ENCODE peak calls at places on chromosome 21, in seven cellular contexts. N is heart left ventricle, P is transverse colon, W is A549, R is uterus, L is body of pancreas, O is prostate gland. U is an unnamed sample. For H3K9me3 and H3K4me1, the result is how much of the 10 kb centered on the place peaks cover.

GRCh38 chr21:40176732-40177131 is 309.5 kb downstream of the PCP4 start:
- DNase-seq in O (no peak), L (no peak), P (no peak), N (no peak), R (no peak), W (no peak), U (no peak)

GRCh38 chr21:44333701-44334636 is 5.2 kb downstream of the CFAP410 start:
- DNase-seq in P (no peak), N (no peak), W (no peak), R (no peak), L (no peak), O (no peak), U (no peak)

GRCh38 chr21:17925900-17926299 is 106.7 kb upstream of the C21orf91 start:
- DNase-seq in R (no peak), W (no peak), P (no peak), N (no peak), O (no peak), L (no peak), U (no peak)

GRCh38 chr21:44087426-44088400 is 19.5 kb upstream of the PWP2 start:
- DNase-seq in L (no peak), P (no peak), N (no peak), O (no peak), R (no peak), W (no peak), U (no peak)

GRCh38 chr21:14080040-14080763 is 130.6 kb downstream of the LIPI start:
- DNase-seq in W (no peak), L (no peak), N (no peak), P (no peak), R (no peak), O (no peak), U (no peak)

GRCh38 chr21:38831526-38832467 is 26.1 kb downstream of the ETS2 start:
- DNase-seq in W (no peak), R (peak), L (peak), P (peak), N (peak), O (peak), U (peak)

GRCh38 chr21:32733356-32733755 is 5.5 kb upstream of the SYNJ1 start:
- DNase-seq in R (no peak), P (no peak), L (no peak), N (no peak), W (no peak), O (no peak), U (no peak)

GRCh38 chr21:18832950-18833349 is 429.4 kb upstream of the TMPRSS15 start:
- DNase-seq in R (no peak), P (no peak), L (no peak), O (no peak), N (no peak), W (no peak), U (no peak)

GRCh38 chr21:44304846-44305245 is 5.0 kb downstream of the PFKL start:
- DNase-seq in W (peak), O (peak), L (no peak), R (peak), P (peak), N (no peak), U (peak)

GRCh38 chr21:34372321-34372720 is 3.0 kb upstream of the SMIM11 start:
- DNase-seq in R (no peak), N (no peak), W (no peak), P (no peak), O (no peak), L (no peak), U (no peak)

GRCh38 chr21:33418686-33419085 is 15.5 kb downstream of the IFNGR2 start:
- DNase-seq in P (no peak), L (no peak), O (peak), W (no peak), N (peak), R (peak), U (peak)

GRCh38 chr21:30800605-30801004 is 12.5 kb downstream of the KRTAP8-1 start:
- DNase-seq in L (no peak), N (no peak), O (no peak), W (no peak), R (no peak), P (no peak), U (no peak)

GRCh38 chr21:44199448-44199847 is 41.3 kb downstream of the ICOSLG start:
- DNase-seq in W (no peak), R (no peak), L (no peak), O (no peak), N (peak), P (peak), U (no peak)

GRCh38 chr21:34278451-34278850 is 85.4 kb upstream of the KCNE2 start:
- DNase-seq in L (no peak), R (no peak), P (no peak), O (no peak), W (no peak), N (no peak), U (no peak)

GRCh38 chr21:39353295-39353694 is 4.4 kb upstream of the HMGN1 start:
- DNase-seq in N (no peak), O (no peak), L (no peak), R (no peak), P (no peak), W (no peak), U (no peak)

GRCh38 chr21:43269461-43269860 is 100.7 kb downstream of the CRYAA start:
- DNase-seq in L (no peak), P (no peak), W (no peak), O (no peak), N (peak), R (no peak), U (no peak)

GRCh38 chr21:34936874-34937563 is 112.1 kb downstream of the RUNX1 start:
- DNase-seq in O (no peak), P (no peak), W (no peak), N (no peak), L (no peak), R (no peak), U (no peak)

GRCh38 chr21:43864313-43864805 is 664 bp upstream of the AGPAT3 start:
- DNase-seq in N (peak), O (peak), P (peak), R (no peak), L (peak), W (peak), U (peak)

GRCh38 chr21:31201548-31201947 is 142.5 kb downstream of the TIAM1 start:
- DNase-seq in R (no peak), N (peak), L (no peak), W (no peak), P (peak), O (no peak), U (peak)

DNA sequence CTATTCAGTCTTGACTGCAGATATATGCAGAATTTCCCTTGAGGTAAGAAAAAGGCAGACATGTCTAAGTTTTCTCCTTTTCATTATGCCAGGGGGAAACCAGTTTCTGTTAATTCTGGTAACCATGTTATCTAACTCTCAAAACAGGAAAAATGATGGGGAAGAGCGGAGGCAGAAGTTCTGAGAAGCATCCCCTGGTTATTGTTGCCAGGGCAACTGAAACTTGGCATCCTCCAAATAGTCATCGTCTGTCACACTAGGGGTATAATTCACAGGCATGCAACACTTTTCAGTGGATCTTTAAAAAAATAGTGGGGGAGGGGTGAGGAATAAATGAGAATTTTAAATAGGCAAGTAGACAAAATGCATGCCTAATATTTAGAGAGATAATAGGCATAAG is 715.3 kb upstream of the CXADR start:
- DNase-seq in P (no peak), W (no peak), R (no peak), L (no peak), N (no peak), O (no peak), U (no peak)
- H3K9me3 ChIP-seq in P (under half), W (under half), R (under half), L (under half), N (under half), O (under half), U (under half)

GRCh38 chr21:28773036-28773435 is 219.6 kb downstream of the LTN1 start:
- DNase-seq in W (no peak), P (no peak), R (no peak), O (no peak), L (no peak), N (no peak), U (no peak)
- H3K4me1 ChIP-seq in W (under half), P (under half), R (under half), O (under half), L (under half), N (under half), U (under half)

DNA sequence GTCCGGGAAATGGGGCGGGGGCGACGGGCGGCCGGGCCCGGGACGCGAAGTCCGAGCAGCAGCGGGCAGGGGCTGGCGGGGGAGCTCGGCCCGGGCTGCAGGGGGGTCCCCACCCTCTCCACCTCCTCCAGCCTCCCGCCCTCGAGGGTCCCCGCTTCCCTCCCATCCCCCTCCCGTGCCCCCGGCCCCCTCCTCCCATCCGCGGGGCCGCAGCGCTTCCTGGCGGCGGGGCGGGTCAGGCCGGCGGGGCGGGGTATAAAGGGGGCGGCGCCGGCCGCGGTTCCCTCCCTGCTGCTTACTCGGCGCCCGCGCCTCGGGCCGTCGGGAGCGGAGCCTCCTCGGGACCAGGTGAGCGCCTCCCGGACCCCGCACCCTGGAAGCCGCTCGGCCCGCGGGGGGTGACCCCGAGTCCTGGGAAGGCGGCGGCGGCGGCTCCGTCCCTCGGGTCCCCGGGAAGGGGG is at the start of gene COL6A2:
- DNase-seq in O (peak), P (peak), L (peak), N (peak), R (peak), W (peak), U (peak)
- TF ChIP-seq POLR2A in O (peak), P (peak), L (peak), N (no peak), R (peak), W (no peak), U (no peak)

DNA sequence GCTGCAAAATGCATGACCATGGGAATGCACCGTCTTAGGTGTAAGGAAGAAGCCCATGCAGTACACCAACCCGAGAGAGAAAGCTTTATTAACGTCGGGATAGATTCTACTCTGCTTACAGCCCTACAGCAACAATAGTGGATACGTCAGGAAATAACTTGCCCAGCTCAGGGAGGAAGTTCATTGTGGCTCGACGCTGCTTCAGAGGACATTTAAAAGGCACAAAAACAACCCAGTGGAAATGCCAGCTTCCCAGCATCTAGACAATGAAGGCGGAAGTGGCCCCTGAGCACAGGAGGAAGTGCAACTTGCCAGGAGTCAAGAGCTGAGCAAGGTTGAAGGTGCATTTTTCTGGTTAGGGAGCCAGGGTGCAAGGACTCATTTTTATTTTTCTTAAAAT is 26.4 kb downstream of the CYYR1 start:
- DNase-seq in P (no peak), O (no peak), W (no peak), R (no peak), N (peak), L (no peak), U (peak)
- H3K9me3 ChIP-seq in P (under half), O (under half), W (under half), R (under half), N (under half), L (under half), U (under half)

GRCh38 chr21:45424854-45425795 is 20.2 kb downstream of the COL18A1 start:
- DNase-seq in O (no peak), N (no peak), R (no peak), P (no peak), L (no peak), W (no peak), U (no peak)
- H3K4me1 ChIP-seq in O (under half), N (under half), R (under half), P (under half), L (half or more), W (half or more), U (under half)

GRCh38 chr21:41419921-41420862 is 5.8 kb upstream of the MX1 start:
- DNase-seq in P (peak), W (peak), N (peak), O (peak), R (peak), L (peak), U (peak)
- TF ChIP-seq POLR2A in P (no peak), W (no peak), N (no peak), O (peak), R (no peak), L (peak), U (no peak)

DNA sequence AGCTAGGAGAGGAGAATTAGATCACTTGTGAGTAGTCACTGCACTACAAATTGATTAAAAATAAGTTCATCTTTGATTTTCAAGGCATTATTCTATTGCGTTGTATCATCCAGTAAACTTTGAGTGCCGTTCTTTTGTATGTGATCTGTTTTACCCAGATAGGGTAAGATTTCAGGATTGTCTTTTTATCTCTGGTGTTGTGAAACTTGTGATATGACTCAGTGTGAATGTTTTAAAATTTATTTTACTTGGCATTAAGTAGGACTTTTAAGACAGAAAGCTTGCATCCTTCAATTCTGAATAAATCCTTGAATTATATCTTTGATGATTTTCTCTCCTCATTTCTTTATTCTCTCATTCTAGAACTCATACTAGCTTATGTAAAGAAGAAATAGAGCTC is 93.3 kb upstream of the ADAMTS5 start:
- DNase-seq in W (no peak), R (no peak), N (no peak), L (no peak), P (no peak), O (no peak), U (no peak)
- H3K9me3 ChIP-seq in W (under half), R (under half), N (under half), L (under half), P (under half), O (under half), U (under half)

GRCh38 chr21:36661511-36662309 is 37.2 kb upstream of the SIM2 start:
- DNase-seq in L (peak), N (peak), R (no peak), W (peak), P (peak), O (no peak), U (peak)
- H3K4me1 ChIP-seq in L (under half), N (under half), R (under half), W (under half), P (under half), O (under half), U (under half)

GRCh38 chr21:42062543-42063022 is 8.5 kb upstream of the UMODL1 start:
- DNase-seq in N (no peak), P (peak), R (no peak), O (no peak), W (no peak), L (no peak), U (no peak)
- TF ChIP-seq POLR2A in N (no peak), P (peak), R (no peak), O (no peak), W (no peak), L (peak), U (no peak)